ENCODE peak calls at places on chromosome 13, in ten cellular contexts. I, L, M, T, J, E, R, G, K and S are unnamed samples.

GRCh38 chr13:41001695-41002094 is 17.4 kb downstream of the ELF1 start:
- DNase-seq in I (no peak), L (no peak), M (no peak), T (no peak), J (no peak), E (no peak), R (no peak), G (no peak), K (no peak), S (no peak)

GRCh38 chr13:54676526-54677113 is 1648.0 kb downstream of the OLFM4 start:
- DNase-seq in I (no peak), L (no peak), M (no peak), T (no peak), J (no peak), E (no peak), R (no peak), G (no peak), K (no peak), S (no peak)

GRCh38 chr13:42038661-42039456 is 9.6 kb upstream of the DGKH start:
- DNase-seq in I (no peak), L (peak; percentile 50), M (no peak), T (no peak), J (no peak), E (no peak), R (no peak), G (no peak), K (no peak), S (no peak)

GRCh38 chr13:55307909-55308308 is 1832.8 kb upstream of the PRR20A start:
- DNase-seq in I (no peak), L (no peak), M (no peak), T (peak; percentile 25), J (no peak), E (no peak), R (no peak), G (no peak), K (no peak), S (no peak)

GRCh38 chr13:42422681-42423080 is 150.7 kb downstream of the AKAP11 start:
- DNase-seq in I (no peak), L (no peak), M (no peak), T (no peak), J (no peak), E (no peak), R (no peak), G (no peak), K (no peak), S (no peak)

GRCh38 chr13:46905249-46905648 is 8.4 kb upstream of the HTR2A start:
- DNase-seq in I (no peak), L (no peak), M (no peak), T (peak; percentile 55), J (no peak), E (no peak), R (no peak), G (peak; percentile 50), K (no peak), S (no peak)

GRCh38 chr13:102376314-102376713 is 25.5 kb downstream of the FGF14 start:
- DNase-seq in I (no peak), L (no peak), M (no peak), T (no peak), J (no peak), E (no peak), R (no peak), G (no peak), K (no peak), S (no peak)

GRCh38 chr13:86729206-86729605 is 930.0 kb upstream of the SLITRK6 start:
- DNase-seq in I (no peak), L (no peak), M (no peak), T (no peak), J (no peak), E (no peak), R (no peak), G (no peak), K (no peak), S (no peak)

GRCh38 chr13:75175575-75175974 is 306.4 kb downstream of the TBC1D4 start:
- DNase-seq in I (no peak), L (no peak), M (no peak), T (no peak), J (no peak), E (no peak), R (no peak), G (no peak), K (no peak), S (no peak)

GRCh38 chr13:20669162-20669561 is 34.3 kb upstream of the IL17D start:
- DNase-seq in I (no peak), L (no peak), M (no peak), T (no peak), J (no peak), E (no peak), R (no peak), G (peak; percentile 50), K (no peak), S (no peak)

GRCh38 chr13:59111711-59112110 is 1052.0 kb downstream of the DIAPH3 start:
- DNase-seq in I (no peak), L (no peak), M (no peak), T (no peak), J (no peak), E (no peak), R (no peak), G (no peak), K (no peak), S (no peak)

GRCh38 chr13:33185853-33186252 is 99.7 kb downstream of the STARD13 start:
- DNase-seq in I (no peak), L (no peak), M (no peak), T (no peak), J (no peak), E (no peak), R (no peak), G (no peak), K (no peak), S (no peak)

GRCh38 chr13:86881390-86881789 is 789.8 kb upstream of the SLITRK5 start:
- DNase-seq in I (no peak), L (no peak), M (no peak), T (no peak), J (no peak), E (no peak), R (no peak), G (no peak), K (no peak), S (no peak)

GRCh38 chr13:95035311-95036109 is 265.7 kb downstream of the ABCC4 start:
- DNase-seq in I (no peak), L (no peak), M (no peak), T (no peak), J (no peak), E (no peak), R (no peak), G (no peak), K (no peak), S (no peak)

GRCh38 chr13:96229356-96229755 is 139.4 kb downstream of the HS6ST3 start:
- DNase-seq in I (no peak), L (no peak), M (no peak), T (peak; percentile 48), J (no peak), E (no peak), R (no peak), G (peak; percentile 54), K (no peak), S (no peak)
- TF ChIP-seq CTCF in I (no peak), L (no peak), M (peak; percentile 60), T (peak; percentile 59), J (no peak), E (no peak), R (no peak), G (peak; percentile 65), K (peak; percentile 61), S (peak; percentile 37)

DNA sequence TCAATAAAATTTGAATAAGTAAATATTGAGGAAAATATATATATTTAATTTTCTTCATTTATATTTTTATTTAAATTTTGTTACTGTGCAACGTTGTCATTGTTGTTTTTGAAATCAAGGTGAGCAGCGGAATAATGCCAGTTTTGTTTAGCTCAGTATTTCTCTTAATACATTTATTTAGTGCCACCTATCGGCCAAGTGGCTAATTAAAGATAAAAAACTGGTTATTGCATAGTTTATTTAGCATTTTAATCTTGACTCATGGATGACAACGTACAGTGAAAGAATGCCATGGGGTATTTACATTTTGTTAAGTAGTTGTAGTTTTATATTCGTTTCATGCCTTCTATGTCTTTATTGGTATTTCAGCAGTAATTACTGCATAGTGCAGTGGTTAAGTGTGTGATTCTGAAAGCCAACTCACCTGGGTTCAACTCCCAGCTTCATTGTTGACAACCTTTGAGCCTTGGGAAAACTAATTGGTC is 265.9 kb downstream of the MYO16 start:
- DNase-seq in I (no peak), L (no peak), M (no peak), T (peak; percentile 88), J (no peak), E (no peak), R (peak; percentile 42), G (peak; percentile 47), K (no peak), S (no peak)
- TF ChIP-seq CTCF in I (peak; percentile 62), L (peak; percentile 10), M (peak; percentile 40), T (peak; percentile 55), J (peak; percentile 49), E (peak; percentile 34), R (peak; percentile 61), G (peak; percentile 27), K (peak; percentile 41), S (peak; percentile 52)

DNA sequence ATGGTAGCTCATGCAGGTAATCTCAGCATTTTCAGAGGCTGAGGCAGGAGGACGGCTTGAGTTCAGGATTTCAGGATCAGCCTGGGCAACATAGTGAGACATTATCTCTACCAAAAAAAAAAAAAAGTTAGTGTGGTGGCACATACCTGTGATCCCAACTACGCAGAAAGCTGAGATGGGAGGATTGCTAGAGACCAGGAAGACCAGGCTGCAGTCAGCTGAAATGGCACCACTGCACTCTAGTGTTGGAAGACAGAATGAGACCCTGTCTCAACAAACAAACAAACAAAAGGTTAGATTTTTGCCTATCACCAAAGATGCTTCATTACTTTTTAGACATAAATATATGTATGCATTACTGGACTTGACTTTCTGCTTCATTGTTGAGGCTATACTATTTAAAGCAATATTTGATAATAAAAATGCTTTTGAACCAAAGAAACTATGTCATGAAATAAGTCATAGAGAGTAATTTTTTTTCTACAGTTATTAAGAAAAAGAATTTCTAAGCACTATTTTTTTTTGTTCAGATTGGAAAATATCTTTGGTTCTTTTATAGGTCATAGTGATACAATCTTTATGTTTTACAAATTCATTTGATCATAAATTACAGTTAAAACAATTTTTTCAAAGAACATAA is 1180.1 kb upstream of the ATXN8OS start:
- DNase-seq in I (no peak), L (no peak), M (no peak), T (peak; percentile 60), J (no peak), E (no peak), R (peak; percentile 1), G (peak; percentile 5), K (peak; percentile 66), S (no peak)
- TF ChIP-seq CTCF in I (peak; percentile 46), L (no peak), M (no peak), T (peak; percentile 65), J (no peak), E (no peak), R (peak; percentile 63), G (peak; percentile 26), K (peak; percentile 45), S (peak; percentile 30)

DNA sequence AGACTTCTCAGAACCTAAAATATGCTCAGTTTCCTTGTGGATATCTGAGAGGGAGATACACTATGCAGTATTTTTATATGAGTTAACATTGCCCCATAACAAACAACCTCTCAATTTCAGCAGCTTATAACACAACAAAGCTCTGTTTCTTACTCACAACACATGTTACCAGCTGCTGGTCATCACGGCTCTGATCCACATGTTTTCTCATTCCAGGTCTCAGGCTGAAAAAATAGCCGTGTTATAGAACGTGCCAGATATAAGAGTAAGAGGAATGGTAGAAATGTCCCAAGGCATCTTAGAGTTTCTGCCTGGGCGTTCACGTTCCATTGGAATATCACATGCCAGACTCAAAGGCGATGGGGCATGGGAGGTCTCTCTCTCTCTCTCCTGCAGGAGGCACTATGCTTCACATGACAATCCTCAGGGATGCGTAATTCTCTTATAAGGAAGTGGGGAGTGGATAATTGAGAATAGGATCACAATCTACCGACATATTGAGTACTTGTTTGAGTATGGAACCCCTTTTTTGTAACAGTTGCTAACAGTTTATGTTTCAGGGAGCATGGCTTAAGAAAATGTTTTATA is 246.6 kb downstream of the NHLRC3 start:
- DNase-seq in I (no peak), L (no peak), M (no peak), T (no peak), J (no peak), E (no peak), R (no peak), G (no peak), K (no peak), S (no peak)
- TF ChIP-seq CTCF in I (no peak), L (no peak), M (no peak), T (peak; percentile 25), J (no peak), E (no peak), R (no peak), G (no peak), K (no peak), S (no peak)